ENCODE peak calls at places on chromosomes 5 and 9, in eight cellular contexts. One of them, this sample, is unnamed.

GRCh38 chr9:129336130-129336528 is 158.1 kb upstream of the IER5L start:
- DNase-seq in stomach: no peak
- DNase-seq in tibial artery: no peak
- DNase-seq in naive thymus-derived CD4-positive, alpha-beta T cell: no peak
- DNase-seq in right lobe of liver: no peak
- DNase-seq in lower lobe of right lung: no peak
- DNase-seq in A549: no peak
- DNase-seq in fibroblast of lung: no peak
- DNase-seq in this sample: no peak

GRCh38 chr9:80797841-80798688 is 891.3 kb downstream of the TLE1 start:
- DNase-seq in stomach: no peak
- DNase-seq in tibial artery: no peak
- DNase-seq in naive thymus-derived CD4-positive, alpha-beta T cell: no peak
- DNase-seq in right lobe of liver: no peak
- DNase-seq in lower lobe of right lung: no peak
- DNase-seq in A549: no peak
- DNase-seq in fibroblast of lung: peak
- DNase-seq in this sample: no peak

GRCh38 chr9:83701769-83702168 is 6.0 kb downstream of the UBQLN1 start:
- DNase-seq in stomach: no peak
- DNase-seq in tibial artery: no peak
- DNase-seq in naive thymus-derived CD4-positive, alpha-beta T cell: no peak
- DNase-seq in right lobe of liver: no peak
- DNase-seq in lower lobe of right lung: no peak
- DNase-seq in A549: no peak
- DNase-seq in fibroblast of lung: peak
- DNase-seq in this sample: no peak

GRCh38 chr9:34576943-34577634 is 12.4 kb downstream of the CNTFR start:
- DNase-seq in stomach: no peak
- DNase-seq in tibial artery: no peak
- DNase-seq in naive thymus-derived CD4-positive, alpha-beta T cell: no peak
- DNase-seq in right lobe of liver: no peak
- DNase-seq in lower lobe of right lung: no peak
- DNase-seq in A549: no peak
- DNase-seq in fibroblast of lung: no peak
- DNase-seq in this sample: no peak

GRCh38 chr9:17342696-17343095 is 207.9 kb downstream of the CNTLN start:
- DNase-seq in stomach: no peak
- DNase-seq in tibial artery: no peak
- DNase-seq in naive thymus-derived CD4-positive, alpha-beta T cell: no peak
- DNase-seq in right lobe of liver: no peak
- DNase-seq in lower lobe of right lung: no peak
- DNase-seq in A549: no peak
- DNase-seq in fibroblast of lung: no peak
- DNase-seq in this sample: no peak

GRCh38 chr9:81661339-81661738 is 28.0 kb downstream of the TLE1 start:
- DNase-seq in stomach: no peak
- DNase-seq in tibial artery: no peak
- DNase-seq in naive thymus-derived CD4-positive, alpha-beta T cell: no peak
- DNase-seq in right lobe of liver: no peak
- DNase-seq in lower lobe of right lung: no peak
- DNase-seq in A549: no peak
- DNase-seq in fibroblast of lung: peak
- DNase-seq in this sample: no peak

GRCh38 chr5:149238540-149238939 is 33.1 kb upstream of the AFAP1L1 start:
- DNase-seq in stomach: no peak
- DNase-seq in tibial artery: no peak
- DNase-seq in naive thymus-derived CD4-positive, alpha-beta T cell: no peak
- DNase-seq in right lobe of liver: no peak
- DNase-seq in lower lobe of right lung: no peak
- DNase-seq in A549: no peak
- DNase-seq in fibroblast of lung: no peak
- DNase-seq in this sample: no peak

GRCh38 chr9:123679330-123679987 is 250.5 kb downstream of the DENND1A start:
- DNase-seq in stomach: no peak
- DNase-seq in tibial artery: no peak
- DNase-seq in naive thymus-derived CD4-positive, alpha-beta T cell: no peak
- DNase-seq in right lobe of liver: no peak
- DNase-seq in lower lobe of right lung: no peak
- DNase-seq in A549: no peak
- DNase-seq in fibroblast of lung: peak
- DNase-seq in this sample: no peak

GRCh38 chr9:83441390-83441789 is 96.8 kb downstream of the FRMD3 start:
- DNase-seq in stomach: peak
- DNase-seq in tibial artery: no peak
- DNase-seq in naive thymus-derived CD4-positive, alpha-beta T cell: no peak
- DNase-seq in right lobe of liver: no peak
- DNase-seq in lower lobe of right lung: no peak
- DNase-seq in A549: no peak
- DNase-seq in fibroblast of lung: no peak
- DNase-seq in this sample: no peak

GRCh38 chr5:16934669-16935068 is 1.4 kb downstream of the MYO10 start:
- DNase-seq in stomach: no peak
- DNase-seq in tibial artery: no peak
- DNase-seq in naive thymus-derived CD4-positive, alpha-beta T cell: no peak
- DNase-seq in right lobe of liver: no peak
- DNase-seq in lower lobe of right lung: no peak
- DNase-seq in A549: no peak
- DNase-seq in fibroblast of lung: peak
- DNase-seq in this sample: no peak

GRCh38 chr5:98585661-98586310 is 187.7 kb upstream of the RGMB start:
- DNase-seq in stomach: no peak
- DNase-seq in tibial artery: no peak
- DNase-seq in naive thymus-derived CD4-positive, alpha-beta T cell: no peak
- DNase-seq in right lobe of liver: no peak
- DNase-seq in lower lobe of right lung: no peak
- DNase-seq in A549: no peak
- DNase-seq in fibroblast of lung: peak
- DNase-seq in this sample: no peak

GRCh38 chr5:58898006-58898405 is 315.1 kb downstream of the RAB3C start:
- DNase-seq in stomach: no peak
- DNase-seq in tibial artery: no peak
- DNase-seq in naive thymus-derived CD4-positive, alpha-beta T cell: no peak
- DNase-seq in right lobe of liver: no peak
- DNase-seq in lower lobe of right lung: no peak
- DNase-seq in A549: no peak
- DNase-seq in fibroblast of lung: no peak
- DNase-seq in this sample: no peak

GRCh38 chr5:15013654-15014463 is 142.3 kb upstream of the ANKH start:
- DNase-seq in stomach: no peak
- DNase-seq in tibial artery: no peak
- DNase-seq in naive thymus-derived CD4-positive, alpha-beta T cell: peak
- DNase-seq in right lobe of liver: no peak
- DNase-seq in lower lobe of right lung: no peak
- DNase-seq in A549: peak
- DNase-seq in fibroblast of lung: peak
- DNase-seq in this sample: no peak

GRCh38 chr5:115181757-115182156 is 12.0 kb upstream of the TRIM36 start:
- DNase-seq in stomach: no peak
- DNase-seq in tibial artery: no peak
- DNase-seq in naive thymus-derived CD4-positive, alpha-beta T cell: no peak
- DNase-seq in right lobe of liver: no peak
- DNase-seq in lower lobe of right lung: no peak
- DNase-seq in A549: no peak
- DNase-seq in fibroblast of lung: no peak
- DNase-seq in this sample: no peak

GRCh38 chr5:59922220-59922619 is 28.7 kb upstream of the PDE4D start:
- DNase-seq in stomach: no peak
- DNase-seq in tibial artery: no peak
- DNase-seq in naive thymus-derived CD4-positive, alpha-beta T cell: no peak
- DNase-seq in right lobe of liver: no peak
- DNase-seq in lower lobe of right lung: no peak
- DNase-seq in A549: no peak
- DNase-seq in fibroblast of lung: no peak
- DNase-seq in this sample: no peak

GRCh38 chr9:125748511-125749099 is 1.4 kb downstream of the PBX3 start:
- DNase-seq in stomach: no peak
- DNase-seq in tibial artery: no peak
- DNase-seq in naive thymus-derived CD4-positive, alpha-beta T cell: no peak
- DNase-seq in right lobe of liver: no peak
- DNase-seq in lower lobe of right lung: no peak
- DNase-seq in A549: no peak
- DNase-seq in fibroblast of lung: no peak
- DNase-seq in this sample: no peak

GRCh38 chr9:37239224-37239859 is 119.0 kb downstream of the ZCCHC7 start:
- DNase-seq in stomach: no peak
- DNase-seq in tibial artery: no peak
- DNase-seq in naive thymus-derived CD4-positive, alpha-beta T cell: no peak
- DNase-seq in right lobe of liver: no peak
- DNase-seq in lower lobe of right lung: no peak
- DNase-seq in A549: no peak
- DNase-seq in fibroblast of lung: no peak
- DNase-seq in this sample: no peak

GRCh38 chr5:136047858-136048257 is 19.1 kb downstream of the TGFBI start:
- DNase-seq in stomach: no peak
- DNase-seq in tibial artery: peak
- DNase-seq in naive thymus-derived CD4-positive, alpha-beta T cell: no peak
- DNase-seq in right lobe of liver: no peak
- DNase-seq in lower lobe of right lung: peak
- DNase-seq in A549: no peak
- DNase-seq in fibroblast of lung: no peak
- DNase-seq in this sample: no peak

GRCh38 chr9:23044549-23044948 is 597.9 kb downstream of the DMRTA1 start:
- DNase-seq in stomach: no peak
- DNase-seq in tibial artery: no peak
- DNase-seq in naive thymus-derived CD4-positive, alpha-beta T cell: no peak
- DNase-seq in right lobe of liver: no peak
- DNase-seq in lower lobe of right lung: no peak
- DNase-seq in A549: no peak
- DNase-seq in fibroblast of lung: no peak
- DNase-seq in this sample: no peak

GRCh38 chr9:74494490-74494889 is 2.6 kb upstream of the RORB start:
- DNase-seq in stomach: no peak
- DNase-seq in tibial artery: no peak
- DNase-seq in naive thymus-derived CD4-positive, alpha-beta T cell: no peak
- DNase-seq in right lobe of liver: no peak
- DNase-seq in lower lobe of right lung: no peak
- DNase-seq in A549: no peak
- DNase-seq in fibroblast of lung: no peak
- DNase-seq in this sample: no peak

DNA sequence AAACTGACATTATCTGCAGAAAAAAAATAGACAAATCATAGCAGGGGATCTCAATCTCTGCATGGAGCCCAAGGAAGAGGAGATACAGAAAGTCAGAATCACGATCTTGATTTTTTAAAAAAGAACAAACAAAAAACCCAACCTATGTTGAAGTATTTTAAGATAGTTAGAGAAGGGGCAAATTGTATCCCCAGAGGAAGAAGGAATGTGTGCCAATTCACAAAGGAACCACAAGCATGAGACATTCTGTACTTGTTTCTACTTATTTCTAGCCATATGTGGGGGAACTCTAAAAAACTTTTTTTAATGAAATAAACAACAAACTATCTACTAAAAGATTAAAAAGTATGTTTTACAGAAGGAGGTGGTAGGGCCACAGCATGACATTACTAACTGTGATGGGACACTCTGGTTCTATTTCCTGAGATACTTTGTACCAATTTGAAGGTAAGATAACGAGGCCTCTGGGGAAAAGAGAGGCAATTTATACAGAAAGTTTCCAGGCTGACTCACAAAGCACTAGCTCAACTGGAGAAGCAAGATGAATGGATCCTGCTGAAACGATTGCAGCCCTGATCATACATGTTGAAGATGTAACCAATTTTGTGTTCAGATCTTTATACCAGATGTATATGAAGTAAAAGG is 22.5 kb downstream of the RANBP3L start:
- DNase-seq in stomach: no peak
- DNase-seq in tibial artery: no peak
- DNase-seq in naive thymus-derived CD4-positive, alpha-beta T cell: no peak
- DNase-seq in right lobe of liver: no peak
- DNase-seq in lower lobe of right lung: no peak
- DNase-seq in A549: no peak
- DNase-seq in fibroblast of lung: peak
- DNase-seq in this sample: no peak
- H3K27ac ChIP-seq in stomach: no peak
- H3K27ac ChIP-seq in tibial artery: peak
- H3K27ac ChIP-seq in naive thymus-derived CD4-positive, alpha-beta T cell: no peak
- H3K27ac ChIP-seq in right lobe of liver: no peak
- H3K27ac ChIP-seq in lower lobe of right lung: no peak
- H3K27ac ChIP-seq in A549: no peak
- H3K27ac ChIP-seq in fibroblast of lung: no peak
- H3K27ac ChIP-seq in this sample: no peak

DNA sequence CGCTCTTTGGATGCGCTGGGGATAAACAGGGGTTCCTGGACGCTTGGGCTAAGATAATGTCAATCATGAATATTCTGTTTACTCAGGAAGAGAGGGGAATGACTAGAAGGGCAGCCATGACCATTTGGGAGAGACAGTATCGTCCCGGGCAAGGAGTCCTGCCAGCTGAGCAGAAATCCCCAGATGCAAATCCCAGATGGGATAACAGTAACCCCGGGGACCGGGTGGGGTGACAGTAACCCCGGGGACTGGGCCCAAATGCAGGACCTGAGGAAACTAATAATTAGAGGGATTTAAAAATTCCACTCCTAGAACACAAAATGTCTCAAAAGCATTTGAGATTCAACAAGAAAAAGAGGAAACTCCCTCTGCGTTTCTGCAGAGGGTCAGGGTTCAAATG is 189.0 kb upstream of the PPP1R26 start:
- DNase-seq in stomach: no peak
- DNase-seq in tibial artery: no peak
- DNase-seq in naive thymus-derived CD4-positive, alpha-beta T cell: no peak
- DNase-seq in right lobe of liver: no peak
- DNase-seq in lower lobe of right lung: no peak
- DNase-seq in A549: no peak
- DNase-seq in fibroblast of lung: no peak
- DNase-seq in this sample: no peak
- H3K27ac ChIP-seq in stomach: no peak
- H3K27ac ChIP-seq in tibial artery: no peak
- H3K27ac ChIP-seq in naive thymus-derived CD4-positive, alpha-beta T cell: no peak
- H3K27ac ChIP-seq in right lobe of liver: no peak
- H3K27ac ChIP-seq in lower lobe of right lung: no peak
- H3K27ac ChIP-seq in A549: no peak
- H3K27ac ChIP-seq in fibroblast of lung: no peak
- H3K27ac ChIP-seq in this sample: no peak

DNA sequence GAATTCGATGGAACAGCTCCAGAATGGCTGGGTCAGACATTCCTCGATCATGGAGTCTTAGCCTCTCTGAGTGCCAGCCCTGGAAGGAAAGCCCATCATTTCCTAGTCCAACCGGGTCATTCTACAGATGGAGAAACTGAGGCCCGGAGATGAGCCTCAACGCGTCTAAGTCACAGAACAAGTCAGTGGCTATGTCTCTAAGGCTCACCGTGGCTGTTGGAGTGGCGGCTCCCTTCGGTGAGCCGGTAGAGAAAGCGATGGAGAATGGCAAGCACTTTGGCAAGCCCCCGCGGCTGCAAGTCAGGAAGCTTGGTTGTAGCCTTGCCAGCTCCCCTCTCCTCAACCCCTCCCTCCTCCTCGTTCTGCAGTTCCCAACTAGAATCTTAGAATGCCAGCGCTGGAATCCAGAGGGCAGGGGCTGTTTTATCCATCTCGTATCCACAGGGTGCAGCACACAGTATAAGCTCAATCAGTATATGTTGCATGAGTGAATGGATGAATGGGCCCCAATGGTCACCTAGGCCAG is 428 bp upstream of the ARSI start:
- DNase-seq in stomach: no peak
- DNase-seq in tibial artery: no peak
- DNase-seq in naive thymus-derived CD4-positive, alpha-beta T cell: no peak
- DNase-seq in right lobe of liver: no peak
- DNase-seq in lower lobe of right lung: no peak
- DNase-seq in A549: no peak
- DNase-seq in fibroblast of lung: peak
- DNase-seq in this sample: no peak
- H3K27ac ChIP-seq in stomach: peak
- H3K27ac ChIP-seq in tibial artery: no peak
- H3K27ac ChIP-seq in naive thymus-derived CD4-positive, alpha-beta T cell: no peak
- H3K27ac ChIP-seq in right lobe of liver: no peak
- H3K27ac ChIP-seq in lower lobe of right lung: peak
- H3K27ac ChIP-seq in A549: peak
- H3K27ac ChIP-seq in fibroblast of lung: peak
- H3K27ac ChIP-seq in this sample: no peak

GRCh38 chr5:52807037-52807436 is 19.3 kb downstream of the ITGA1 start:
- DNase-seq in stomach: no peak
- DNase-seq in tibial artery: no peak
- DNase-seq in naive thymus-derived CD4-positive, alpha-beta T cell: no peak
- DNase-seq in right lobe of liver: no peak
- DNase-seq in lower lobe of right lung: no peak
- DNase-seq in A549: no peak
- DNase-seq in fibroblast of lung: no peak
- DNase-seq in this sample: no peak
- H3K27ac ChIP-seq in stomach: no peak
- H3K27ac ChIP-seq in tibial artery: peak
- H3K27ac ChIP-seq in naive thymus-derived CD4-positive, alpha-beta T cell: no peak
- H3K27ac ChIP-seq in right lobe of liver: no peak
- H3K27ac ChIP-seq in lower lobe of right lung: no peak
- H3K27ac ChIP-seq in A549: no peak
- H3K27ac ChIP-seq in fibroblast of lung: no peak
- H3K27ac ChIP-seq in this sample: no peak